ENCODE peak calls at places on chromosomes 4 and X, in five cellular contexts. One of them, this sample, is unnamed.
A peak's percentile ranks its signal among the peaks of the same experiment; 100 is the strongest.

GRCh38 chr4:12729384-12729783 is 754.8 kb downstream of the RAB28 start:
- DNase-seq in AG04450: no peak
- DNase-seq in kidney: no peak
- DNase-seq in NCI-H748 treated with DMSO at 0.1 percent for 48 hours: peak; percentile 15
- DNase-seq in AG08395: peak; percentile 13
- DNase-seq in this sample: no peak

GRCh38 chrX:134013092-134013497 is 27.7 kb upstream of the GPC3 start:
- DNase-seq in AG08395: no peak
- DNase-seq in kidney: no peak
- DNase-seq in AG04450: no peak
- DNase-seq in NCI-H748 treated with DMSO at 0.1 percent for 48 hours: no peak
- DNase-seq in this sample: no peak

GRCh38 chr4:149785686-149786431 is 29.8 kb downstream of the IQCM start:
- DNase-seq in AG08395: peak; percentile 24
- DNase-seq in kidney: no peak
- DNase-seq in AG04450: no peak
- DNase-seq in NCI-H748 treated with DMSO at 0.1 percent for 48 hours: no peak
- DNase-seq in this sample: no peak

GRCh38 chrX:71617742-71618141 is 569 bp downstream of the CXCR3 start:
- DNase-seq in NCI-H748 treated with DMSO at 0.1 percent for 48 hours: no peak
- DNase-seq in kidney: no peak
- DNase-seq in AG08395: no peak
- DNase-seq in AG04450: no peak
- DNase-seq in this sample: no peak

GRCh38 chrX:17374619-17375360 is at the start of gene NHS:
- DNase-seq in NCI-H748 treated with DMSO at 0.1 percent for 48 hours: peak; percentile 34
- DNase-seq in AG04450: peak; percentile 16
- DNase-seq in AG08395: peak; percentile 78
- DNase-seq in kidney: peak; percentile 91
- DNase-seq in this sample: peak; percentile 89

GRCh38 chr4:101954975-101955678 is 164.6 kb downstream of the BANK1 start:
- DNase-seq in AG04450: no peak
- DNase-seq in AG08395: no peak
- DNase-seq in NCI-H748 treated with DMSO at 0.1 percent for 48 hours: no peak
- DNase-seq in kidney: no peak
- DNase-seq in this sample: no peak

GRCh38 chr4:52750819-52751348 is 341 bp downstream of the ERVMER34-1 start:
- DNase-seq in AG08395: peak; percentile 28
- DNase-seq in NCI-H748 treated with DMSO at 0.1 percent for 48 hours: no peak
- DNase-seq in AG04450: no peak
- DNase-seq in kidney: no peak
- DNase-seq in this sample: no peak

GRCh38 chr4:3879681-3880594 is 113.8 kb downstream of the ADRA2C start:
- DNase-seq in AG08395: no peak
- DNase-seq in NCI-H748 treated with DMSO at 0.1 percent for 48 hours: no peak
- DNase-seq in AG04450: no peak
- DNase-seq in kidney: no peak
- DNase-seq in this sample: no peak

GRCh38 chr4:2066011-2066551 is 7.0 kb downstream of the NAT8L start:
- DNase-seq in NCI-H748 treated with DMSO at 0.1 percent for 48 hours: no peak
- DNase-seq in AG08395: no peak
- DNase-seq in AG04450: no peak
- DNase-seq in kidney: peak; percentile 48
- DNase-seq in this sample: peak; percentile 75

GRCh38 chr4:156799121-156799589 is 172.4 kb downstream of the PDGFC start:
- DNase-seq in AG08395: peak; percentile 51
- DNase-seq in kidney: no peak
- DNase-seq in AG04450: no peak
- DNase-seq in NCI-H748 treated with DMSO at 0.1 percent for 48 hours: no peak
- DNase-seq in this sample: no peak

GRCh38 chrX:17464196-17464595 is 89.2 kb downstream of the NHS start:
- DNase-seq in AG04450: no peak
- DNase-seq in AG08395: peak; percentile 46
- DNase-seq in kidney: no peak
- DNase-seq in NCI-H748 treated with DMSO at 0.1 percent for 48 hours: no peak
- DNase-seq in this sample: no peak

GRCh38 chr4:156581693-156582092 is 389.9 kb downstream of the PDGFC start:
- DNase-seq in AG08395: no peak
- DNase-seq in AG04450: no peak
- DNase-seq in NCI-H748 treated with DMSO at 0.1 percent for 48 hours: peak; percentile 43
- DNase-seq in kidney: no peak
- DNase-seq in this sample: no peak

GRCh38 chrX:113644426-113644825 is 803.8 kb upstream of the AMOT start:
- DNase-seq in AG08395: peak; percentile 23
- DNase-seq in kidney: no peak
- DNase-seq in NCI-H748 treated with DMSO at 0.1 percent for 48 hours: no peak
- DNase-seq in AG04450: no peak
- DNase-seq in this sample: no peak

GRCh38 chr4:140469806-140470733 is 28.0 kb downstream of the MGAT4D start:
- DNase-seq in AG08395: no peak
- DNase-seq in NCI-H748 treated with DMSO at 0.1 percent for 48 hours: no peak
- DNase-seq in kidney: peak; percentile 63
- DNase-seq in AG04450: no peak
- DNase-seq in this sample: no peak

GRCh38 chrX:46179748-46180147 is 365.5 kb downstream of the ZNF674 start:
- DNase-seq in kidney: no peak
- DNase-seq in AG04450: no peak
- DNase-seq in AG08395: no peak
- DNase-seq in NCI-H748 treated with DMSO at 0.1 percent for 48 hours: no peak
- DNase-seq in this sample: no peak

GRCh38 chr4:121950212-121950679 is 1.6 kb downstream of the TRPC3 start:
- DNase-seq in AG04450: peak; percentile 43
- DNase-seq in kidney: peak; percentile 89
- DNase-seq in NCI-H748 treated with DMSO at 0.1 percent for 48 hours: peak; percentile 40
- DNase-seq in AG08395: peak; percentile 89
- DNase-seq in this sample: peak; percentile 89

GRCh38 chr4:6747690-6748068 is 31.7 kb downstream of the BLOC1S4 start:
- DNase-seq in kidney: no peak
- DNase-seq in AG08395: no peak
- DNase-seq in AG04450: no peak
- DNase-seq in NCI-H748 treated with DMSO at 0.1 percent for 48 hours: no peak
- DNase-seq in this sample: peak; percentile 79

GRCh38 chrX:44303119-44303518 is 40.4 kb downstream of the EFHC2 start:
- DNase-seq in kidney: no peak
- DNase-seq in NCI-H748 treated with DMSO at 0.1 percent for 48 hours: no peak
- DNase-seq in AG08395: no peak
- DNase-seq in AG04450: no peak
- DNase-seq in this sample: no peak

GRCh38 chr4:7763788-7764187 is 175.9 kb downstream of the AFAP1 start:
- DNase-seq in kidney: no peak
- DNase-seq in AG08395: no peak
- DNase-seq in AG04450: peak; percentile 15
- DNase-seq in NCI-H748 treated with DMSO at 0.1 percent for 48 hours: no peak
- DNase-seq in this sample: no peak

GRCh38 chrX:10173331-10173900 is 16.6 kb downstream of the CLCN4 start:
- DNase-seq in kidney: no peak
- DNase-seq in AG04450: peak; percentile 60
- DNase-seq in NCI-H748 treated with DMSO at 0.1 percent for 48 hours: no peak
- DNase-seq in AG08395: peak; percentile 88
- DNase-seq in this sample: peak; percentile 81

GRCh38 chr4:137927972-137928371 is 314.2 kb downstream of the SLC7A11 start:
- DNase-seq in NCI-H748 treated with DMSO at 0.1 percent for 48 hours: no peak
- DNase-seq in AG04450: no peak
- DNase-seq in AG08395: no peak
- DNase-seq in kidney: no peak
- DNase-seq in this sample: no peak

GRCh38 chrX:40504801-40505605 is 75.8 kb upstream of the ATP6AP2 start:
- DNase-seq in NCI-H748 treated with DMSO at 0.1 percent for 48 hours: no peak
- DNase-seq in kidney: no peak
- DNase-seq in AG04450: peak; percentile 30
- DNase-seq in AG08395: peak; percentile 76
- DNase-seq in this sample: no peak

GRCh38 chrX:10395643-10396042 is 224.7 kb downstream of the MID1 start:
- DNase-seq in AG04450: no peak
- DNase-seq in AG08395: no peak
- DNase-seq in kidney: no peak
- DNase-seq in NCI-H748 treated with DMSO at 0.1 percent for 48 hours: no peak
- DNase-seq in this sample: no peak

GRCh38 chr4:71270901-71271300 is 67.9 kb upstream of the SLC4A4 start:
- DNase-seq in AG08395: no peak
- DNase-seq in AG04450: no peak
- DNase-seq in NCI-H748 treated with DMSO at 0.1 percent for 48 hours: no peak
- DNase-seq in kidney: no peak
- DNase-seq in this sample: no peak

GRCh38 chr4:56134272-56134671 is 185.5 kb downstream of the CEP135 start:
- DNase-seq in AG08395: no peak
- DNase-seq in kidney: peak; percentile 72
- DNase-seq in NCI-H748 treated with DMSO at 0.1 percent for 48 hours: no peak
- DNase-seq in AG04450: peak; percentile 60
- DNase-seq in this sample: no peak

GRCh38 chr4:140609548-140610425 is 41.0 kb upstream of the UCP1 start:
- DNase-seq in AG08395: peak; percentile 72
- DNase-seq in NCI-H748 treated with DMSO at 0.1 percent for 48 hours: peak; percentile 2
- DNase-seq in AG04450: peak; percentile 4
- DNase-seq in kidney: no peak
- DNase-seq in this sample: no peak

GRCh38 chrX:2889045-2889605 is 40.0 kb downstream of the ARSD start:
- DNase-seq in NCI-H748 treated with DMSO at 0.1 percent for 48 hours: no peak
- DNase-seq in AG04450: no peak
- DNase-seq in AG08395: no peak
- DNase-seq in kidney: no peak
- DNase-seq in this sample: no peak

GRCh38 chr4:77190053-77190452 is 33.0 kb downstream of the CCNG2 start:
- DNase-seq in AG04450: no peak
- DNase-seq in kidney: no peak
- DNase-seq in NCI-H748 treated with DMSO at 0.1 percent for 48 hours: no peak
- DNase-seq in AG08395: peak; percentile 19
- DNase-seq in this sample: no peak

GRCh38 chr4:114265342-114265741 is 285.9 kb upstream of the ARSJ start:
- DNase-seq in AG04450: no peak
- DNase-seq in kidney: no peak
- DNase-seq in AG08395: no peak
- DNase-seq in NCI-H748 treated with DMSO at 0.1 percent for 48 hours: no peak
- DNase-seq in this sample: no peak

GRCh38 chrX:23008431-23009099 is 8.8 kb downstream of the DDX53 start:
- DNase-seq in AG08395: no peak
- DNase-seq in NCI-H748 treated with DMSO at 0.1 percent for 48 hours: peak; percentile 5
- DNase-seq in kidney: no peak
- DNase-seq in AG04450: no peak
- DNase-seq in this sample: no peak

GRCh38 chr4:839675-840443 is 13.9 kb upstream of the CPLX1 start:
- DNase-seq in AG08395: no peak
- DNase-seq in kidney: no peak
- DNase-seq in NCI-H748 treated with DMSO at 0.1 percent for 48 hours: no peak
- DNase-seq in AG04450: no peak
- DNase-seq in this sample: no peak

GRCh38 chr4:23888421-23889319 is 1.2 kb downstream of the PPARGC1A start:
- DNase-seq in kidney: no peak
- DNase-seq in NCI-H748 treated with DMSO at 0.1 percent for 48 hours: no peak
- DNase-seq in AG08395: peak; percentile 59
- DNase-seq in AG04450: peak; percentile 13
- DNase-seq in this sample: no peak

GRCh38 chr4:129355529-129355928 is 259.6 kb downstream of the C4orf33 start:
- DNase-seq in NCI-H748 treated with DMSO at 0.1 percent for 48 hours: no peak
- DNase-seq in kidney: no peak
- DNase-seq in AG08395: no peak
- DNase-seq in AG04450: no peak
- DNase-seq in this sample: no peak

GRCh38 chr4:146333187-146333894 is 119.0 kb downstream of the REELD1 start:
- DNase-seq in AG08395: peak; percentile 65
- DNase-seq in AG04450: peak; percentile 26
- DNase-seq in kidney: no peak
- DNase-seq in NCI-H748 treated with DMSO at 0.1 percent for 48 hours: no peak
- DNase-seq in this sample: no peak

This sample was measured in posterior vena cava.